ENCODE peak calls at places on chromosomes 6 and 20, in five cellular contexts. One of them, this sample, is unnamed.

GRCh38 chr6:26330835-26331808 is 33.9 kb upstream of the BTN3A2 start:
- DNase-seq in NCI-H345: peak
- DNase-seq in EH: peak
- DNase-seq in iris pigment epithelial cell: peak
- DNase-seq in central memory CD4-positive, alpha-beta T cell: peak
- DNase-seq in this sample: no peak

GRCh38 chr6:144211160-144211559 is 60.8 kb downstream of the STX11 start:
- DNase-seq in EH: no peak
- DNase-seq in NCI-H345: no peak
- DNase-seq in iris pigment epithelial cell: peak
- DNase-seq in central memory CD4-positive, alpha-beta T cell: no peak
- DNase-seq in this sample: no peak

GRCh38 chr20:33832113-33832853 is 21.1 kb downstream of the CHMP4B start:
- DNase-seq in NCI-H345: no peak
- DNase-seq in central memory CD4-positive, alpha-beta T cell: no peak
- DNase-seq in iris pigment epithelial cell: no peak
- DNase-seq in EH: peak
- DNase-seq in this sample: no peak

GRCh38 chr6:50116797-50117542 is 67.2 kb upstream of the DEFB112 start:
- DNase-seq in NCI-H345: peak
- DNase-seq in EH: no peak
- DNase-seq in iris pigment epithelial cell: no peak
- DNase-seq in central memory CD4-positive, alpha-beta T cell: no peak
- DNase-seq in this sample: no peak

GRCh38 chr6:127022297-127022696 is 96.2 kb upstream of the RSPO3 start:
- DNase-seq in iris pigment epithelial cell: peak
- DNase-seq in EH: peak
- DNase-seq in NCI-H345: peak
- DNase-seq in central memory CD4-positive, alpha-beta T cell: no peak
- DNase-seq in this sample: no peak

GRCh38 chr6:155042983-155043382 is 47.9 kb downstream of the TIAM2 start:
- DNase-seq in NCI-H345: no peak
- DNase-seq in central memory CD4-positive, alpha-beta T cell: no peak
- DNase-seq in iris pigment epithelial cell: no peak
- DNase-seq in EH: no peak
- DNase-seq in this sample: no peak

GRCh38 chr6:87702589-87702945 is 534 bp upstream of the AKIRIN2 start:
- DNase-seq in central memory CD4-positive, alpha-beta T cell: no peak
- DNase-seq in NCI-H345: peak
- DNase-seq in EH: peak
- DNase-seq in iris pigment epithelial cell: peak
- DNase-seq in this sample: no peak

GRCh38 chr20:50054626-50055511 is 58.1 kb downstream of the UBE2V1 start:
- DNase-seq in NCI-H345: no peak
- DNase-seq in iris pigment epithelial cell: peak
- DNase-seq in central memory CD4-positive, alpha-beta T cell: no peak
- DNase-seq in EH: peak
- DNase-seq in this sample: peak

GRCh38 chr6:165704001-165704748 is 41.1 kb upstream of the PDE10A start:
- DNase-seq in EH: no peak
- DNase-seq in central memory CD4-positive, alpha-beta T cell: no peak
- DNase-seq in NCI-H345: no peak
- DNase-seq in iris pigment epithelial cell: peak
- DNase-seq in this sample: no peak

GRCh38 chr6:160365117-160365516 is 16.9 kb downstream of the SLC22A3 start:
- DNase-seq in central memory CD4-positive, alpha-beta T cell: no peak
- DNase-seq in iris pigment epithelial cell: no peak
- DNase-seq in NCI-H345: no peak
- DNase-seq in EH: no peak
- DNase-seq in this sample: no peak

GRCh38 chr20:5400164-5400762 is 83.5 kb upstream of the PROKR2 start:
- DNase-seq in central memory CD4-positive, alpha-beta T cell: no peak
- DNase-seq in NCI-H345: no peak
- DNase-seq in EH: peak
- DNase-seq in iris pigment epithelial cell: peak
- DNase-seq in this sample: no peak

GRCh38 chr20:35013421-35014411 is 58.0 kb downstream of the MYH7B start:
- DNase-seq in EH: no peak
- DNase-seq in central memory CD4-positive, alpha-beta T cell: no peak
- DNase-seq in iris pigment epithelial cell: no peak
- DNase-seq in NCI-H345: no peak
- DNase-seq in this sample: peak

This sample was measured in osteoblast.